ENCODE peak calls at places on chromosomes 1 and 21, in eight cellular contexts. F is psoas muscle, D is heart left ventricle, R is kidney, H is astrocyte, S is tibial artery, W is ovary, N is colonic mucosa. A is an unnamed sample. For H3K9me3, the result is how much of the 10 kb centered on the place peaks cover.

GRCh38 chr1:66617362-66617761 is 83.4 kb downstream of the SGIP1 start:
- DNase-seq in F (no peak), D (no peak), R (no peak), H (no peak), S (no peak), W (no peak), N (no peak), A (no peak)

GRCh38 chr1:10726355-10726754 is 70.1 kb downstream of the CASZ1 start:
- DNase-seq in F (peak), D (peak), R (peak), H (no peak), S (no peak), W (no peak), N (no peak), A (no peak)

GRCh38 chr1:170732262-170732595 is 68.3 kb downstream of the PRRX1 start:
- DNase-seq in F (no peak), D (no peak), R (no peak), H (peak), S (no peak), W (no peak), N (no peak), A (no peak)

GRCh38 chr1:27360159-27361043 is 6.4 kb downstream of the MAP3K6 start:
- DNase-seq in F (no peak), D (no peak), R (peak), H (no peak), S (no peak), W (no peak), N (peak), A (no peak)

GRCh38 chr21:27759091-27759659 is 792.3 kb upstream of the ADAMTS5 start:
- DNase-seq in F (no peak), D (peak), R (no peak), H (no peak), S (no peak), W (no peak), N (peak), A (no peak)

GRCh38 chr1:201593200-201593828 is 54.4 kb downstream of the NAV1 start:
- DNase-seq in F (peak), D (no peak), R (no peak), H (peak), S (peak), W (no peak), N (peak), A (peak)

GRCh38 chr1:1075148-1075935 is 1.2 kb upstream of the RNF223 start:
- DNase-seq in F (peak), D (peak), R (peak), H (no peak), S (no peak), W (peak), N (no peak), A (no peak)

GRCh38 chr1:41811051-41811795 is 107.5 kb downstream of the HIVEP3 start:
- DNase-seq in F (no peak), D (no peak), R (no peak), H (peak), S (no peak), W (no peak), N (no peak), A (no peak)

GRCh38 chr1:215529111-215529510 is 38.0 kb upstream of the KCTD3 start:
- DNase-seq in F (no peak), D (no peak), R (no peak), H (no peak), S (no peak), W (no peak), N (no peak), A (no peak)

GRCh38 chr1:193674292-193674944 is 488.0 kb upstream of the B3GALT2 start:
- DNase-seq in F (no peak), D (no peak), R (no peak), H (peak), S (no peak), W (no peak), N (peak), A (no peak)

GRCh38 chr1:153490272-153491051 is 30.0 kb upstream of the S100A7 start:
- DNase-seq in F (peak), D (peak), R (no peak), H (peak), S (peak), W (peak), N (peak), A (peak)

GRCh38 chr1:30805301-30806003 is 47.9 kb upstream of the LAPTM5 start:
- DNase-seq in F (no peak), D (no peak), R (peak), H (no peak), S (no peak), W (no peak), N (no peak), A (no peak)

GRCh38 chr1:32353886-32354570 is 8.3 kb downstream of the FAM229A start:
- DNase-seq in F (peak), D (peak), R (peak), H (peak), S (peak), W (peak), N (no peak), A (peak)

DNA sequence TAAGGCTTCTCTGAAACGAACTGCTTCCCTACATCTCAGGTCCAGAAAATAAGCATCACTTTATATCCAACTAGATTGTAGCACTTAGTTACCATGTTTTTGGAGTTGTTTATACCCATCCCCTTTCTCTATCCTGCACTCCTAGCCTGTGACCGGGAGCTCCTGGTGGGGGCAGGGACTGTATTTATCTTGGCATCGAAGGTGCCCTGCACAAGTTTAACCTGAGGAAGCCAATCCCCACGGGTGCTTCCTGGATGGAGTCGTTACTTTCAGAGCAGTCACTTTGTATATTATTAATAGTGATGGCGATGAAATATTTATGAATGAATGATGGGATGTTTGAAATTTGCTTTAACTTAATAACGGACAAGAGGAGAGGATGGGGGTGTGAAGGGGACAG is 73.9 kb downstream of the KLHDC7A start:
- DNase-seq in F (no peak), D (no peak), R (no peak), H (no peak), S (no peak), W (no peak), N (no peak), A (no peak)
- TF ChIP-seq CTCF in F (no peak), D (no peak), R (no peak), H (no peak), S (no peak), W (no peak), N (no peak), A (no peak)

DNA sequence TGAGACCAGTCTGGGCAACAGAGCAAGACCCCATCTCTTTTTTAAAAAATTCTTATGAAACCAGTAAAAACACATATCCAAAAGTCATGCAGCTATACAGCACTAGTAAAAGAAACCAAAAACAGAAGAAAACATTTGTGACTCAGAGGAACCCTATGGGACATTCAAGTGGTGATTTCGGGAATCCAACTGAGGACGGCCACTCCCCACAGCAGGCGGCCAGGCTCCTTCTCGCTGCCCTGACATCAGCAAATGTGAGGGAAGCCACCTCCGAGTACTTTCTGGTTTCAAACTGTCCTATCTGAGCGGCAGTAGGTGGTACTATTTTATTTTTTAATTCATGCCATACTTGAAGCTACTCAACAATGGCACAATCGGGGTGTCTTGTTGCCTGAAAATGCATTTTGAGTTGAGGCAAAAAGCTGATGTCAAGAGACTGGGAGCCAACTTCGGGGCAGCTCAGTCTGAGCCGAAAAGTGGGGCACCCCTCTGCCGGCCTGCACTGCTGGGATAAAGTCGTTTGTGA is 3.3 kb downstream of the SUMO3 start:
- DNase-seq in F (no peak), D (no peak), R (no peak), H (no peak), S (no peak), W (no peak), N (no peak), A (no peak)
- H3K27ac ChIP-seq in F (no peak), D (no peak), R (no peak), H (no peak), S (no peak), W (no peak), N (no peak), A (no peak)

DNA sequence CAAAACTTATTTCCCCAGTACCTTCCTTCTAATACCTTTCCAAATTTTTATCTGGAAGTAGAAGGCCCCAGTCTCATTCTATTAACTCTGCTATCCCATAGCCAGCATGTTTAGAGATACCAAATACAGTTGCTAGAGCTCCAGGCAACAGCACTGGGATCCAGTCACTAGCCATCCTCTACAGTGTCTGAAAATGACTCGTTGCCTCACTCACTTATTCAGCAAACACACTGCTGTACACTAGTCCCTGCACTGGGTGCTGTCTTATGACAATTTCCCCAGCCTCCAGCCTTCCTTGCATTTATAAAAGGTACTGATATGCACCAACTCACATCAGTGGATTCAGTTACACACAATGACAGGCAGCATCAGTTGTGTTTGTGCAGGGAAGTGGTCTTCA is 179.0 kb downstream of the DSCAM start:
- DNase-seq in F (no peak), D (no peak), R (no peak), H (no peak), S (no peak), W (no peak), N (no peak), A (no peak)
- H3K9me3 ChIP-seq in F (under half), D (under half), R (under half), H (under half), S (under half), W (under half), N (under half), A (under half)

GRCh38 chr21:43644609-43645008 is 14.7 kb downstream of the HSF2BP start:
- DNase-seq in F (no peak), D (no peak), R (no peak), H (peak), S (peak), W (no peak), N (no peak), A (no peak)
- TF ChIP-seq CTCF in F (no peak), D (no peak), R (no peak), H (no peak), S (no peak), W (no peak), N (no peak), A (no peak)

A was measured in uterus.